ENCODE peak calls at places on chromosomes 4 and X, in seven cellular contexts. H, K, X, O, R, I and B are unnamed samples.

GRCh38 chrX:147894332-147894870 is 17.3 kb upstream of the FMR1 start:
- DNase-seq in H (peak; percentile 20), K (no peak), X (no peak), O (no peak), R (peak; percentile 29), I (peak; percentile 9), B (no peak)

GRCh38 chr4:25813705-25814104 is 49.1 kb downstream of the SEL1L3 start:
- DNase-seq in H (peak; percentile 58), K (no peak), X (no peak), O (no peak), R (peak; percentile 78), I (no peak), B (no peak)

GRCh38 chr4:2806392-2807355 is 13.8 kb downstream of the SH3BP2 start:
- DNase-seq in H (no peak), K (no peak), X (no peak), O (no peak), R (peak; percentile 18), I (no peak), B (no peak)

GRCh38 chrX:34886011-34886410 is 56.6 kb upstream of the FAM47B start:
- DNase-seq in H (no peak), K (no peak), X (no peak), O (no peak), R (no peak), I (no peak), B (no peak)

GRCh38 chrX:40273356-40274050 is 175.7 kb upstream of the BCOR start:
- DNase-seq in H (no peak), K (no peak), X (no peak), O (no peak), R (no peak), I (peak; percentile 46), B (no peak)

GRCh38 chr4:22129454-22130075 is 181.0 kb upstream of the KCNIP4 start:
- DNase-seq in H (peak; percentile 54), K (no peak), X (no peak), O (peak; percentile 11), R (peak; percentile 56), I (peak; percentile 63), B (no peak)

GRCh38 chr4:70705856-70706461 is 15.8 kb upstream of the RUFY3 start:
- DNase-seq in H (peak; percentile 33), K (no peak), X (no peak), O (peak; percentile 85), R (no peak), I (no peak), B (no peak)

GRCh38 chr4:84050014-84050413 is 449.1 kb downstream of the NKX6-1 start:
- DNase-seq in H (no peak), K (no peak), X (no peak), O (no peak), R (no peak), I (no peak), B (no peak)

GRCh38 chrX:136584545-136584944 is 52.5 kb downstream of the VGLL1 start:
- DNase-seq in H (no peak), K (no peak), X (no peak), O (no peak), R (no peak), I (no peak), B (no peak)

GRCh38 chr4:40395908-40396806 is 61.0 kb downstream of the CHRNA9 start:
- DNase-seq in H (peak; percentile 75), K (no peak), X (no peak), O (no peak), R (peak; percentile 60), I (peak; percentile 23), B (no peak)

GRCh38 chr4:146640021-146640425 is 1.3 kb downstream of the POU4F2 start:
- DNase-seq in H (no peak), K (no peak), X (no peak), O (no peak), R (no peak), I (no peak), B (no peak)

GRCh38 chr4:121717680-121718237 is 21.0 kb upstream of the ANXA5 start:
- DNase-seq in H (no peak), K (no peak), X (no peak), O (no peak), R (no peak), I (no peak), B (no peak)

GRCh38 chr4:104486702-104487101 is 8.0 kb downstream of the CXXC4 start:
- DNase-seq in H (no peak), K (no peak), X (no peak), O (no peak), R (no peak), I (no peak), B (no peak)

GRCh38 chr4:16667464-16667863 is 231.0 kb downstream of the LDB2 start:
- DNase-seq in H (peak; percentile 15), K (no peak), X (no peak), O (peak; percentile 75), R (no peak), I (no peak), B (no peak)

GRCh38 chr4:133929540-133929939 is 272.0 kb downstream of the PABPC4L start:
- DNase-seq in H (no peak), K (no peak), X (no peak), O (no peak), R (no peak), I (no peak), B (no peak)

GRCh38 chr4:77921701-77922100 is 59.1 kb downstream of the MRPL1 start:
- DNase-seq in H (peak; percentile 98), K (no peak), X (no peak), O (peak; percentile 69), R (peak; percentile 94), I (no peak), B (no peak)

GRCh38 chr4:178165251-178165650 is 723.0 kb upstream of the AGA start:
- DNase-seq in H (peak; percentile 64), K (no peak), X (no peak), O (no peak), R (no peak), I (no peak), B (no peak)

GRCh38 chrX:68932611-68933010 is 103.8 kb downstream of the EFNB1 start:
- DNase-seq in H (no peak), K (no peak), X (no peak), O (no peak), R (no peak), I (no peak), B (no peak)

GRCh38 chr4:146545102-146545501 is 23.4 kb upstream of the SLC10A7 start:
- DNase-seq in H (peak; percentile 45), K (no peak), X (no peak), O (no peak), R (peak; percentile 40), I (peak; percentile 21), B (no peak)

GRCh38 chrX:143139681-143140080 is 114.0 kb downstream of the SPANXN4 start:
- DNase-seq in H (no peak), K (no peak), X (no peak), O (no peak), R (no peak), I (no peak), B (no peak)

GRCh38 chr4:26590639-26591038 is 6.8 kb downstream of the TBC1D19 start:
- DNase-seq in H (peak; percentile 88), K (no peak), X (no peak), O (no peak), R (no peak), I (no peak), B (no peak)

GRCh38 chr4:5212255-5213032 is 161.2 kb downstream of the STK32B start:
- DNase-seq in H (no peak), K (no peak), X (no peak), O (no peak), R (no peak), I (no peak), B (no peak)

GRCh38 chr4:7032591-7032990 is 10.6 kb upstream of the TADA2B start:
- DNase-seq in H (no peak), K (no peak), X (no peak), O (no peak), R (no peak), I (peak; percentile 45), B (no peak)

GRCh38 chr4:38114435-38114834 is 154.2 kb downstream of the PTTG2 start:
- DNase-seq in H (no peak), K (no peak), X (no peak), O (no peak), R (no peak), I (peak; percentile 22), B (no peak)

GRCh38 chr4:52657630-52658501 is 1.2 kb downstream of the USP46 start:
- DNase-seq in H (peak; percentile 41), K (no peak), X (no peak), O (no peak), R (peak; percentile 55), I (peak; percentile 60), B (no peak)

GRCh38 chrX:48076343-48076742 is 4.9 kb upstream of the ZNF630 start:
- DNase-seq in H (no peak), K (no peak), X (no peak), O (no peak), R (no peak), I (no peak), B (no peak)

GRCh38 chr4:113248320-113248719 is 198.9 kb downstream of the ANK2 start:
- DNase-seq in H (no peak), K (no peak), X (no peak), O (no peak), R (peak; percentile 11), I (peak; percentile 1), B (no peak)

GRCh38 chr4:153788419-153789276 is at the start of gene SFRP2:
- DNase-seq in H (no peak), K (no peak), X (no peak), O (no peak), R (no peak), I (peak; percentile 53), B (peak; percentile 1)

GRCh38 chr4:95114521-95114920 is 356.8 kb downstream of the BMPR1B start:
- DNase-seq in H (peak; percentile 33), K (no peak), X (no peak), O (no peak), R (no peak), I (no peak), B (no peak)

GRCh38 chr4:96602661-96603060 is 762.8 kb downstream of the PDHA2 start:
- DNase-seq in H (no peak), K (no peak), X (no peak), O (no peak), R (no peak), I (no peak), B (no peak)

GRCh38 chr4:182896421-182896820 is 20.8 kb downstream of the DCTD start:
- DNase-seq in H (no peak), K (no peak), X (no peak), O (no peak), R (no peak), I (no peak), B (no peak)

GRCh38 chr4:86286729-86287128 is 73.1 kb downstream of the MAPK10 start:
- DNase-seq in H (peak; percentile 74), K (no peak), X (no peak), O (no peak), R (no peak), I (no peak), B (no peak)

GRCh38 chrX:73562986-73563739 is at the start of gene CHIC1:
- DNase-seq in H (peak; percentile 43), K (peak; percentile 45), X (peak; percentile 80), O (no peak), R (peak; percentile 62), I (peak; percentile 80), B (peak; percentile 16)

GRCh38 chrX:19846995-19847790 is 40.2 kb downstream of the SH3KBP1 start:
- DNase-seq in H (peak; percentile 57), K (no peak), X (no peak), O (peak; percentile 65), R (peak; percentile 77), I (no peak), B (no peak)

GRCh38 chr4:158496030-158496741 is 25.5 kb upstream of the RXFP1 start:
- DNase-seq in H (peak; percentile 40), K (no peak), X (no peak), O (no peak), R (no peak), I (peak; percentile 59), B (no peak)

GRCh38 chrX:71909956-71910355 is 689 bp upstream of the NHSL2 start:
- DNase-seq in H (no peak), K (no peak), X (no peak), O (no peak), R (no peak), I (peak; percentile 45), B (no peak)

GRCh38 chr4:138241281-138242075 is 671 bp downstream of the SLC7A11 start:
- DNase-seq in H (no peak), K (no peak), X (no peak), O (no peak), R (peak; percentile 31), I (no peak), B (no peak)

GRCh38 chr4:112448211-112448745 is 67.7 kb downstream of the NEUROG2 start:
- DNase-seq in H (peak; percentile 63), K (no peak), X (no peak), O (peak; percentile 8), R (peak; percentile 75), I (no peak), B (no peak)